ENCODE peak calls at places on chromosomes 6 and 20, in ten cellular contexts. O, U, H, J, S, N, G, Q, Y and P are unnamed samples.
A peak's percentile ranks its signal among the peaks of the same experiment; 100 is the strongest.

GRCh38 chr6:33906413-33906812 is 102.6 kb upstream of the MLN start:
- DNase-seq in N (no peak), H (no peak), G (no peak), J (no peak), S (peak; percentile 45), Y (no peak), Q (no peak), U (no peak), O (no peak), P (no peak)

GRCh38 chr6:107932580-107932979 is 25.4 kb downstream of the SEC63 start:
- DNase-seq in U (no peak), Q (no peak), O (no peak), J (no peak), Y (no peak), H (no peak), S (no peak), G (no peak), N (no peak), P (no peak)

GRCh38 chr20:40470313-40471260 is 218.4 kb downstream of the MAFB start:
- DNase-seq in O (no peak), S (no peak), Q (peak; percentile 48), N (peak; percentile 45), Y (no peak), H (no peak), U (no peak), G (no peak), J (no peak), P (no peak)

GRCh38 chr6:81487489-81487888 is 265.0 kb downstream of the TENT5A start:
- DNase-seq in U (peak; percentile 4), H (peak; percentile 75), Y (peak; percentile 46), G (no peak), N (peak; percentile 38), Q (no peak), O (no peak), S (no peak), J (peak; percentile 22), P (no peak)

GRCh38 chr20:8938532-8938931 is 130.4 kb upstream of the PLCB4 start:
- DNase-seq in Y (no peak), U (no peak), G (no peak), S (peak; percentile 65), Q (no peak), H (no peak), N (no peak), J (no peak), O (no peak), P (no peak)

GRCh38 chr6:108666656-108667260 is 106.0 kb downstream of the FOXO3 start:
- DNase-seq in N (no peak), S (no peak), H (no peak), J (no peak), Y (no peak), O (no peak), G (peak; percentile 34), U (no peak), Q (no peak), P (no peak)

GRCh38 chr6:101203664-101204063 is 189.8 kb upstream of the GRIK2 start:
- DNase-seq in S (no peak), N (no peak), Q (no peak), J (no peak), H (no peak), Y (no peak), O (no peak), G (no peak), U (no peak), P (no peak)

GRCh38 chr6:39681566-39682250 is 43.5 kb downstream of the KIF6 start:
- DNase-seq in N (no peak), O (no peak), S (no peak), G (no peak), J (peak; percentile 52), Y (no peak), U (no peak), H (no peak), Q (no peak), P (no peak)

GRCh38 chr6:27592481-27593199 is 119.7 kb upstream of the ZNF184 start:
- DNase-seq in O (no peak), N (no peak), Q (no peak), Y (no peak), G (peak; percentile 76), S (peak; percentile 76), U (peak; percentile 79), H (no peak), J (peak; percentile 83), P (peak; percentile 91)

GRCh38 chr20:17925300-17925939 is 43.2 kb downstream of the SNX5 start:
- DNase-seq in S (no peak), O (no peak), N (peak; percentile 21), Q (no peak), U (no peak), G (no peak), H (no peak), Y (no peak), J (no peak), P (no peak)

GRCh38 chr20:43016257-43016656 is 173.4 kb downstream of the PTPRT start:
- DNase-seq in J (no peak), O (no peak), H (no peak), U (no peak), N (no peak), S (no peak), Q (no peak), Y (no peak), G (no peak), P (no peak)

GRCh38 chr6:107348224-107348623 is 111.1 kb downstream of the PDSS2 start:
- DNase-seq in S (peak; percentile 16), Q (no peak), O (no peak), N (no peak), Y (no peak), U (peak; percentile 6), J (no peak), H (no peak), G (no peak), P (peak; percentile 5)

GRCh38 chr6:5878792-5879191 is 127.9 kb downstream of the NRN1 start:
- DNase-seq in Y (no peak), G (no peak), S (no peak), Q (no peak), J (no peak), U (no peak), H (no peak), N (no peak), O (no peak), P (no peak)

GRCh38 chr6:139153876-139154275 is 19.0 kb downstream of the HECA start:
- DNase-seq in G (no peak), Y (no peak), H (no peak), O (no peak), S (no peak), U (no peak), J (peak; percentile 84), Q (no peak), N (no peak), P (no peak)

GRCh38 chr6:139152892-139153271 is 18.0 kb downstream of the HECA start:
- DNase-seq in U (no peak), S (no peak), H (no peak), Y (no peak), G (no peak), J (peak; percentile 86), N (no peak), Q (no peak), O (no peak), P (no peak)

GRCh38 chr6:139156102-139156501 is 21.2 kb downstream of the HECA start:
- DNase-seq in U (no peak), Y (no peak), J (no peak), S (no peak), H (no peak), N (no peak), O (no peak), Q (no peak), G (no peak), P (no peak)

GRCh38 chr6:139156571-139156970 is 21.7 kb downstream of the HECA start:
- DNase-seq in Q (no peak), S (no peak), Y (no peak), O (no peak), G (no peak), N (no peak), U (no peak), J (no peak), H (no peak), P (no peak)

DNA sequence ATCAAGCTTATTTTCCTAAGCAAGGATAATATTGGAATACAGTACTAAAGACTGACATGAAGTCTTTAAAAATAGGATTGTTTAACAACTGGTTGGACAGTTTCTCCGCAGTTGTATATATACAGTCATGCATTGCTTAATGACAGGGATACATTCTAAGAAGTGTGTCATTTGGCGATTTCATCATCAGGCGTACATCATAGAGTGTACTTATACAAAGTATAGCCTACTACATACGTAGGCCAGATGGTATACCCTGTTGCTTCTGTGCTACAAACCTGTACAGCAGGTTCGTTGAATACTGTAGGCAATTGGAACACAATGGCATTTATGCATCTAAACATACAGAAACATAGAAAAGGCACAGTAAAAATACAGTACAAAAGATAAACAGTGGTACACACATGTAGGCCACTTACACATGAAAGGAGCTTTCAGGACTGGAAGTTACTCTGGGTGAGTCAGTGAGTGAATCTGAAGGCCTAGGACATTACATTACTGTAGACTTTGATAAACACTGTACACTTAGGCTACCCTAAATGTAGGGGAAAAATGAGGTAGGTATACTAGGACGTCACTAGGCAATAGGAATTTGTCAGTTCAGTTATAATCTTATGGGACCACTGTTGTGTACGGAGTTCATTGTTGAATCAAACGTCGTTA is 20.1 kb downstream of the HECA start:
- DNase-seq in Q (no peak), U (no peak), J (no peak), S (no peak), H (no peak), G (no peak), N (no peak), O (no peak), Y (no peak), P (no peak)
- H3K4me1 ChIP-seq in Q (peaks cover 33% of the 10 kb centered on the region), U (no peaks in the 10 kb centered on the region), J (peaks cover 11% of the 10 kb centered on the region), S (no peaks in the 10 kb centered on the region), H (peaks cover 16% of the 10 kb centered on the region), G (peaks cover 30% of the 10 kb centered on the region), N (no peaks in the 10 kb centered on the region), O (peaks cover 87% of the 10 kb centered on the region), Y (peaks cover 78% of the 10 kb centered on the region), P (peaks cover 36% of the 10 kb centered on the region)

DNA sequence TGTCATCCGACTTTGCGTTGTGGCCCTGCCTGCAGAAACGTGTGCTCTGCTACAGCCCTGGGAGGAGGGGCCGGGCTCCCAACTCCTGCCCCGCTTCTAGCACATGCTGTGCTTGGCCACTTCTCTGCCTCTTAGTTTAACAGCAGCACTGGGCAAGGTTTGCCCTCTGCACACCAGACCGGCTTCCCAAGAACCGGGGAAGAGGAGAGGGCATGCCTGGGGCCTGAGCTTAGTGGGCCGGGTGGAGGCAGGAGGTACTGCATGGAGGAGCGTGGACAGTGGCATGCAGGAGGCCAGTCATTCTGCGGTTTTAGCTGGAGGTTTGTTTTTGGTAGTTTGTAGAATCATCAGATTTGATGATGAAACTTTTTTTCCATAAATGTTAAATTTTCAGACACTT is 45.5 kb downstream of the CEP43 start:
- DNase-seq in S (no peak), G (no peak), Q (no peak), U (no peak), H (no peak), J (no peak), N (no peak), O (no peak), Y (no peak), P (no peak)
- H3K4me1 ChIP-seq in S (no peaks in the 10 kb centered on the region), G (no peaks in the 10 kb centered on the region), Q (peaks cover 5% of the 10 kb centered on the region), U (no peaks in the 10 kb centered on the region), H (no peaks in the 10 kb centered on the region), J (no peaks in the 10 kb centered on the region), N (no peaks in the 10 kb centered on the region), O (peaks cover 52% of the 10 kb centered on the region), Y (no peaks in the 10 kb centered on the region), P (no peaks in the 10 kb centered on the region)

GRCh38 chr20:53904261-53904660 is 166.1 kb downstream of the BCAS1 start:
- DNase-seq in U (no peak), N (no peak), J (no peak), Q (no peak), O (no peak), S (no peak), Y (no peak), G (no peak), H (no peak), P (no peak)
- H3K4me1 ChIP-seq in U (peaks cover 59% of the 10 kb centered on the region), N (no peaks in the 10 kb centered on the region), J (peaks cover 47% of the 10 kb centered on the region), Q (peaks cover 30% of the 10 kb centered on the region), O (peaks cover 7% of the 10 kb centered on the region), S (peaks cover 62% of the 10 kb centered on the region), Y (peaks cover 22% of the 10 kb centered on the region), G (peaks cover 29% of the 10 kb centered on the region), H (no peaks in the 10 kb centered on the region), P (peaks cover 33% of the 10 kb centered on the region)

GRCh38 chr6:42212442-42212841 is 5.2 kb downstream of the MRPS10 start:
- DNase-seq in J (no peak), Y (no peak), S (peak; percentile 91), Q (no peak), H (no peak), G (no peak), U (no peak), O (no peak), N (no peak), P (no peak)
- H3K4me1 ChIP-seq in J (peaks cover 9% of the 10 kb centered on the region), Y (peaks cover 28% of the 10 kb centered on the region), S (peaks cover 84% of the 10 kb centered on the region), Q (peaks cover 10% of the 10 kb centered on the region), H (no peaks in the 10 kb centered on the region), G (peaks cover 6% of the 10 kb centered on the region), U (peaks cover 32% of the 10 kb centered on the region), O (peaks cover 20% of the 10 kb centered on the region), N (peaks cover 3% of the 10 kb centered on the region), P (peaks cover 19% of the 10 kb centered on the region)